ENCODE peak calls at places on chromosomes 5 and 9, in ten cellular contexts. One of them, this sample, is unnamed.

GRCh38 chr5:115109388-115109787 is 60.3 kb downstream of the TRIM36 start:
- DNase-seq in amniotic epithelial cell: no peak
- DNase-seq in endodermal cell: no peak
- DNase-seq in PC-3: no peak
- DNase-seq in tibial artery: no peak
- DNase-seq in activated T-cell treated with anti-CD3 and anti-CD28 coated beads, Interleukin-2, amount 50 U/mL, for 72 hours: no peak
- DNase-seq in Daoy: no peak
- DNase-seq in cardiac muscle cell: no peak
- DNase-seq in midbrain: no peak
- DNase-seq in NCI-H69: no peak
- DNase-seq in this sample: no peak

GRCh38 chr5:185095-186070 is 5.9 kb upstream of the LRRC14B start:
- DNase-seq in amniotic epithelial cell: peak; percentile 21
- DNase-seq in endodermal cell: no peak
- DNase-seq in PC-3: no peak
- DNase-seq in tibial artery: no peak
- DNase-seq in activated T-cell treated with anti-CD3 and anti-CD28 coated beads, Interleukin-2, amount 50 U/mL, for 72 hours: no peak
- DNase-seq in Daoy: no peak
- DNase-seq in cardiac muscle cell: no peak
- DNase-seq in midbrain: no peak
- DNase-seq in NCI-H69: no peak
- DNase-seq in this sample: no peak

GRCh38 chr5:102778478-102778877 is 23.4 kb downstream of the PAM start:
- DNase-seq in amniotic epithelial cell: peak; percentile 60
- DNase-seq in endodermal cell: no peak
- DNase-seq in PC-3: peak; percentile 64
- DNase-seq in tibial artery: no peak
- DNase-seq in activated T-cell treated with anti-CD3 and anti-CD28 coated beads, Interleukin-2, amount 50 U/mL, for 72 hours: no peak
- DNase-seq in Daoy: peak; percentile 39
- DNase-seq in cardiac muscle cell: no peak
- DNase-seq in midbrain: no peak
- DNase-seq in NCI-H69: no peak
- DNase-seq in this sample: no peak

GRCh38 chr9:93650448-93650847 is 74.1 kb downstream of the PHF2 start:
- DNase-seq in amniotic epithelial cell: no peak
- DNase-seq in endodermal cell: peak; percentile 22
- DNase-seq in PC-3: no peak
- DNase-seq in tibial artery: peak; percentile 17
- DNase-seq in activated T-cell treated with anti-CD3 and anti-CD28 coated beads, Interleukin-2, amount 50 U/mL, for 72 hours: no peak
- DNase-seq in Daoy: no peak
- DNase-seq in cardiac muscle cell: no peak
- DNase-seq in midbrain: no peak
- DNase-seq in NCI-H69: no peak
- DNase-seq in this sample: no peak

GRCh38 chr9:109993250-109993978 is 213.4 kb downstream of the PALM2AKAP2 start:
- DNase-seq in amniotic epithelial cell: no peak
- DNase-seq in endodermal cell: no peak
- DNase-seq in PC-3: no peak
- DNase-seq in tibial artery: no peak
- DNase-seq in activated T-cell treated with anti-CD3 and anti-CD28 coated beads, Interleukin-2, amount 50 U/mL, for 72 hours: no peak
- DNase-seq in Daoy: no peak
- DNase-seq in cardiac muscle cell: no peak
- DNase-seq in midbrain: no peak
- DNase-seq in NCI-H69: no peak
- DNase-seq in this sample: no peak

GRCh38 chr5:140565780-140566095 is 1.1 kb downstream of the SLC35A4 start:
- DNase-seq in amniotic epithelial cell: peak; percentile 54
- DNase-seq in endodermal cell: no peak
- DNase-seq in PC-3: no peak
- DNase-seq in tibial artery: no peak
- DNase-seq in activated T-cell treated with anti-CD3 and anti-CD28 coated beads, Interleukin-2, amount 50 U/mL, for 72 hours: no peak
- DNase-seq in Daoy: no peak
- DNase-seq in cardiac muscle cell: no peak
- DNase-seq in midbrain: no peak
- DNase-seq in NCI-H69: no peak
- DNase-seq in this sample: no peak

GRCh38 chr5:156330141-156330870 is 3.3 kb downstream of the SGCD start:
- DNase-seq in amniotic epithelial cell: no peak
- DNase-seq in endodermal cell: no peak
- DNase-seq in PC-3: no peak
- DNase-seq in tibial artery: no peak
- DNase-seq in activated T-cell treated with anti-CD3 and anti-CD28 coated beads, Interleukin-2, amount 50 U/mL, for 72 hours: no peak
- DNase-seq in Daoy: peak; percentile 4
- DNase-seq in cardiac muscle cell: no peak
- DNase-seq in midbrain: no peak
- DNase-seq in NCI-H69: no peak
- DNase-seq in this sample: no peak

GRCh38 chr9:126607086-126607485 is 6.6 kb upstream of the LMX1B start:
- DNase-seq in amniotic epithelial cell: no peak
- DNase-seq in endodermal cell: no peak
- DNase-seq in PC-3: no peak
- DNase-seq in tibial artery: no peak
- DNase-seq in activated T-cell treated with anti-CD3 and anti-CD28 coated beads, Interleukin-2, amount 50 U/mL, for 72 hours: no peak
- DNase-seq in Daoy: no peak
- DNase-seq in cardiac muscle cell: no peak
- DNase-seq in midbrain: no peak
- DNase-seq in NCI-H69: no peak
- DNase-seq in this sample: no peak

GRCh38 chr5:19547640-19548039 is 440.4 kb downstream of the CDH18 start:
- DNase-seq in amniotic epithelial cell: peak; percentile 54
- DNase-seq in endodermal cell: no peak
- DNase-seq in PC-3: peak; percentile 34
- DNase-seq in tibial artery: no peak
- DNase-seq in activated T-cell treated with anti-CD3 and anti-CD28 coated beads, Interleukin-2, amount 50 U/mL, for 72 hours: no peak
- DNase-seq in Daoy: peak; percentile 62
- DNase-seq in cardiac muscle cell: no peak
- DNase-seq in midbrain: no peak
- DNase-seq in NCI-H69: peak; percentile 40
- DNase-seq in this sample: no peak

GRCh38 chr5:174828786-174829510 is 104.6 kb downstream of the MSX2 start:
- DNase-seq in amniotic epithelial cell: no peak
- DNase-seq in endodermal cell: no peak
- DNase-seq in PC-3: peak; percentile 7
- DNase-seq in tibial artery: no peak
- DNase-seq in activated T-cell treated with anti-CD3 and anti-CD28 coated beads, Interleukin-2, amount 50 U/mL, for 72 hours: no peak
- DNase-seq in Daoy: peak; percentile 83
- DNase-seq in cardiac muscle cell: no peak
- DNase-seq in midbrain: no peak
- DNase-seq in NCI-H69: no peak
- DNase-seq in this sample: no peak

GRCh38 chr9:127707766-127708165 is 978 bp downstream of the CFAP157 start:
- DNase-seq in amniotic epithelial cell: no peak
- DNase-seq in endodermal cell: peak; percentile 62
- DNase-seq in PC-3: peak; percentile 49
- DNase-seq in tibial artery: no peak
- DNase-seq in activated T-cell treated with anti-CD3 and anti-CD28 coated beads, Interleukin-2, amount 50 U/mL, for 72 hours: peak; percentile 67
- DNase-seq in Daoy: no peak
- DNase-seq in cardiac muscle cell: no peak
- DNase-seq in midbrain: no peak
- DNase-seq in NCI-H69: peak; percentile 51
- DNase-seq in this sample: no peak

GRCh38 chr9:129671519-129671918 is 6.1 kb downstream of the PRRX2 start:
- DNase-seq in amniotic epithelial cell: no peak
- DNase-seq in endodermal cell: no peak
- DNase-seq in PC-3: no peak
- DNase-seq in tibial artery: no peak
- DNase-seq in activated T-cell treated with anti-CD3 and anti-CD28 coated beads, Interleukin-2, amount 50 U/mL, for 72 hours: no peak
- DNase-seq in Daoy: no peak
- DNase-seq in cardiac muscle cell: no peak
- DNase-seq in midbrain: no peak
- DNase-seq in NCI-H69: no peak
- DNase-seq in this sample: no peak

GRCh38 chr5:129051283-129051682 is 43.3 kb upstream of the ISOC1 start:
- DNase-seq in amniotic epithelial cell: no peak
- DNase-seq in endodermal cell: no peak
- DNase-seq in PC-3: no peak
- DNase-seq in tibial artery: no peak
- DNase-seq in activated T-cell treated with anti-CD3 and anti-CD28 coated beads, Interleukin-2, amount 50 U/mL, for 72 hours: no peak
- DNase-seq in Daoy: no peak
- DNase-seq in cardiac muscle cell: no peak
- DNase-seq in midbrain: no peak
- DNase-seq in NCI-H69: no peak
- DNase-seq in this sample: no peak

GRCh38 chr9:120874226-120874839 is 2.7 kb downstream of the PHF19 start:
- DNase-seq in amniotic epithelial cell: no peak
- DNase-seq in endodermal cell: no peak
- DNase-seq in PC-3: no peak
- DNase-seq in tibial artery: no peak
- DNase-seq in activated T-cell treated with anti-CD3 and anti-CD28 coated beads, Interleukin-2, amount 50 U/mL, for 72 hours: no peak
- DNase-seq in Daoy: no peak
- DNase-seq in cardiac muscle cell: no peak
- DNase-seq in midbrain: no peak
- DNase-seq in NCI-H69: no peak
- DNase-seq in this sample: no peak

GRCh38 chr9:132703336-132703735 is 33.1 kb downstream of the GTF3C4 start:
- DNase-seq in amniotic epithelial cell: peak; percentile 18
- DNase-seq in endodermal cell: no peak
- DNase-seq in PC-3: peak; percentile 56
- DNase-seq in tibial artery: no peak
- DNase-seq in activated T-cell treated with anti-CD3 and anti-CD28 coated beads, Interleukin-2, amount 50 U/mL, for 72 hours: no peak
- DNase-seq in Daoy: no peak
- DNase-seq in cardiac muscle cell: no peak
- DNase-seq in midbrain: no peak
- DNase-seq in NCI-H69: no peak
- DNase-seq in this sample: no peak

GRCh38 chr5:58582411-58583393 is at the start of gene RAB3C:
- DNase-seq in amniotic epithelial cell: peak; percentile 90
- DNase-seq in endodermal cell: peak; percentile 98
- DNase-seq in PC-3: peak; percentile 72
- DNase-seq in tibial artery: peak; percentile 78
- DNase-seq in activated T-cell treated with anti-CD3 and anti-CD28 coated beads, Interleukin-2, amount 50 U/mL, for 72 hours: peak; percentile 65
- DNase-seq in Daoy: peak; percentile 97
- DNase-seq in cardiac muscle cell: peak; percentile 95
- DNase-seq in midbrain: peak; percentile 95
- DNase-seq in NCI-H69: peak; percentile 99
- DNase-seq in this sample: peak; percentile 59

GRCh38 chr9:93593144-93593655 is 16.8 kb downstream of the PHF2 start:
- DNase-seq in amniotic epithelial cell: no peak
- DNase-seq in endodermal cell: no peak
- DNase-seq in PC-3: no peak
- DNase-seq in tibial artery: no peak
- DNase-seq in activated T-cell treated with anti-CD3 and anti-CD28 coated beads, Interleukin-2, amount 50 U/mL, for 72 hours: no peak
- DNase-seq in Daoy: no peak
- DNase-seq in cardiac muscle cell: no peak
- DNase-seq in midbrain: no peak
- DNase-seq in NCI-H69: peak; percentile 65
- DNase-seq in this sample: no peak

GRCh38 chr5:171945476-171945875 is 61.0 kb downstream of the FBXW11 start:
- DNase-seq in amniotic epithelial cell: no peak
- DNase-seq in endodermal cell: no peak
- DNase-seq in PC-3: no peak
- DNase-seq in tibial artery: no peak
- DNase-seq in activated T-cell treated with anti-CD3 and anti-CD28 coated beads, Interleukin-2, amount 50 U/mL, for 72 hours: no peak
- DNase-seq in Daoy: no peak
- DNase-seq in cardiac muscle cell: no peak
- DNase-seq in midbrain: no peak
- DNase-seq in NCI-H69: no peak
- DNase-seq in this sample: no peak

GRCh38 chr5:74017786-74018211 is 391.8 kb downstream of the ARHGEF28 start:
- DNase-seq in amniotic epithelial cell: peak; percentile 33
- DNase-seq in endodermal cell: peak; percentile 64
- DNase-seq in PC-3: peak; percentile 82
- DNase-seq in tibial artery: no peak
- DNase-seq in activated T-cell treated with anti-CD3 and anti-CD28 coated beads, Interleukin-2, amount 50 U/mL, for 72 hours: no peak
- DNase-seq in Daoy: peak; percentile 88
- DNase-seq in cardiac muscle cell: no peak
- DNase-seq in midbrain: peak; percentile 52
- DNase-seq in NCI-H69: peak; percentile 100
- DNase-seq in this sample: no peak

GRCh38 chr5:102865171-102865509 is 110.0 kb downstream of the PAM start:
- DNase-seq in amniotic epithelial cell: peak; percentile 48
- DNase-seq in endodermal cell: no peak
- DNase-seq in PC-3: no peak
- DNase-seq in tibial artery: no peak
- DNase-seq in activated T-cell treated with anti-CD3 and anti-CD28 coated beads, Interleukin-2, amount 50 U/mL, for 72 hours: no peak
- DNase-seq in Daoy: no peak
- DNase-seq in cardiac muscle cell: peak; percentile 3
- DNase-seq in midbrain: no peak
- DNase-seq in NCI-H69: no peak
- DNase-seq in this sample: no peak

GRCh38 chr5:52665544-52665943 is 122.2 kb upstream of the ITGA1 start:
- DNase-seq in amniotic epithelial cell: peak; percentile 49
- DNase-seq in endodermal cell: no peak
- DNase-seq in PC-3: no peak
- DNase-seq in tibial artery: no peak
- DNase-seq in activated T-cell treated with anti-CD3 and anti-CD28 coated beads, Interleukin-2, amount 50 U/mL, for 72 hours: no peak
- DNase-seq in Daoy: no peak
- DNase-seq in cardiac muscle cell: no peak
- DNase-seq in midbrain: no peak
- DNase-seq in NCI-H69: no peak
- DNase-seq in this sample: no peak

GRCh38 chr5:107296572-107296971 is 374.2 kb downstream of the EFNA5 start:
- DNase-seq in amniotic epithelial cell: no peak
- DNase-seq in endodermal cell: no peak
- DNase-seq in PC-3: no peak
- DNase-seq in tibial artery: no peak
- DNase-seq in activated T-cell treated with anti-CD3 and anti-CD28 coated beads, Interleukin-2, amount 50 U/mL, for 72 hours: no peak
- DNase-seq in Daoy: no peak
- DNase-seq in cardiac muscle cell: no peak
- DNase-seq in midbrain: no peak
- DNase-seq in NCI-H69: peak; percentile 86
- DNase-seq in this sample: no peak

GRCh38 chr5:119792154-119792799 is 162.9 kb downstream of the FAM170A start:
- DNase-seq in amniotic epithelial cell: no peak
- DNase-seq in endodermal cell: no peak
- DNase-seq in PC-3: no peak
- DNase-seq in tibial artery: no peak
- DNase-seq in activated T-cell treated with anti-CD3 and anti-CD28 coated beads, Interleukin-2, amount 50 U/mL, for 72 hours: no peak
- DNase-seq in Daoy: no peak
- DNase-seq in cardiac muscle cell: no peak
- DNase-seq in midbrain: no peak
- DNase-seq in NCI-H69: no peak
- DNase-seq in this sample: no peak

GRCh38 chr5:122846051-122846567 is 696 bp downstream of the SNX24 start:
- DNase-seq in amniotic epithelial cell: peak; percentile 87
- DNase-seq in endodermal cell: no peak
- DNase-seq in PC-3: peak; percentile 89
- DNase-seq in tibial artery: no peak
- DNase-seq in activated T-cell treated with anti-CD3 and anti-CD28 coated beads, Interleukin-2, amount 50 U/mL, for 72 hours: no peak
- DNase-seq in Daoy: peak; percentile 60
- DNase-seq in cardiac muscle cell: peak; percentile 45
- DNase-seq in midbrain: no peak
- DNase-seq in NCI-H69: peak; percentile 70
- DNase-seq in this sample: no peak

GRCh38 chr5:124650960-124651662 is 95.3 kb downstream of the ZNF608 start:
- DNase-seq in amniotic epithelial cell: no peak
- DNase-seq in endodermal cell: no peak
- DNase-seq in PC-3: no peak
- DNase-seq in tibial artery: no peak
- DNase-seq in activated T-cell treated with anti-CD3 and anti-CD28 coated beads, Interleukin-2, amount 50 U/mL, for 72 hours: no peak
- DNase-seq in Daoy: no peak
- DNase-seq in cardiac muscle cell: no peak
- DNase-seq in midbrain: no peak
- DNase-seq in NCI-H69: peak; percentile 88
- DNase-seq in this sample: no peak

GRCh38 chr5:38556599-38557308 is at the start of gene LIFR:
- DNase-seq in amniotic epithelial cell: peak; percentile 79
- DNase-seq in endodermal cell: peak; percentile 95
- DNase-seq in PC-3: peak; percentile 86
- DNase-seq in tibial artery: peak; percentile 78
- DNase-seq in activated T-cell treated with anti-CD3 and anti-CD28 coated beads, Interleukin-2, amount 50 U/mL, for 72 hours: peak; percentile 69
- DNase-seq in Daoy: peak; percentile 88
- DNase-seq in cardiac muscle cell: peak; percentile 92
- DNase-seq in midbrain: peak; percentile 88
- DNase-seq in NCI-H69: peak; percentile 84
- DNase-seq in this sample: no peak

GRCh38 chr9:108151161-108151586 is 661.6 kb upstream of the KLF4 start:
- DNase-seq in amniotic epithelial cell: peak; percentile 90
- DNase-seq in endodermal cell: no peak
- DNase-seq in PC-3: no peak
- DNase-seq in tibial artery: peak; percentile 24
- DNase-seq in activated T-cell treated with anti-CD3 and anti-CD28 coated beads, Interleukin-2, amount 50 U/mL, for 72 hours: no peak
- DNase-seq in Daoy: peak; percentile 77
- DNase-seq in cardiac muscle cell: no peak
- DNase-seq in midbrain: no peak
- DNase-seq in NCI-H69: peak; percentile 83
- DNase-seq in this sample: no peak

GRCh38 chr5:4720831-4721230 is 419.3 kb upstream of the ADAMTS16 start:
- DNase-seq in amniotic epithelial cell: no peak
- DNase-seq in endodermal cell: no peak
- DNase-seq in PC-3: peak; percentile 37
- DNase-seq in tibial artery: no peak
- DNase-seq in activated T-cell treated with anti-CD3 and anti-CD28 coated beads, Interleukin-2, amount 50 U/mL, for 72 hours: no peak
- DNase-seq in Daoy: peak; percentile 87
- DNase-seq in cardiac muscle cell: no peak
- DNase-seq in midbrain: no peak
- DNase-seq in NCI-H69: no peak
- DNase-seq in this sample: no peak

This sample was measured in GM18507.